ENCODE peak calls at places on chromosome 2, in nine cellular contexts. U is CD8-positive, alpha-beta memory T cell; R is NCI-H524; D is BE2C; T is activated CD4-positive, alpha-beta T cell treated with anti-CD3 and anti-CD28 coated beads for 1 hour; E is osteoblast; J is fibroblast of lung; P is sciatic nerve; N is sigmoid colon. M is an unnamed sample.

GRCh38 chr2:182377467-182377866 is 49.4 kb downstream of the PDE1A start:
- DNase-seq in J (peak), R (no peak), T (no peak), P (no peak), U (no peak), N (no peak), D (no peak), E (no peak), M (no peak)

GRCh38 chr2:188303363-188304031 is 11.8 kb downstream of the GULP1 start:
- DNase-seq in T (no peak), J (peak), D (no peak), R (no peak), E (peak), U (no peak), P (no peak), N (no peak), M (peak)

GRCh38 chr2:191486584-191487320 is 191.2 kb upstream of the NABP1 start:
- DNase-seq in T (no peak), R (no peak), E (peak), U (no peak), P (no peak), N (no peak), D (peak), J (peak), M (peak)

GRCh38 chr2:17303054-17303453 is 215.2 kb downstream of the RAD51AP2 start:
- DNase-seq in D (no peak), J (peak), P (no peak), T (no peak), R (no peak), E (peak), N (no peak), U (no peak), M (peak)

GRCh38 chr2:8592736-8593135 is 89.1 kb upstream of the ID2 start:
- DNase-seq in E (no peak), N (no peak), J (no peak), P (no peak), U (no peak), D (no peak), T (no peak), R (no peak), M (no peak)

GRCh38 chr2:145740302-145740701 is 1220.4 kb upstream of the ZEB2 start:
- DNase-seq in E (no peak), D (no peak), N (no peak), P (no peak), T (no peak), J (no peak), R (no peak), U (no peak), M (no peak)

GRCh38 chr2:70367722-70368323 is 66.0 kb upstream of the FAM136A start:
- DNase-seq in T (no peak), D (no peak), N (no peak), P (no peak), U (no peak), J (peak), R (no peak), E (no peak), M (peak)

GRCh38 chr2:75199428-75200011 is at the start of gene TACR1:
- DNase-seq in P (peak), R (peak), J (peak), E (peak), T (peak), N (peak), D (peak), U (peak), M (peak)

GRCh38 chr2:223936862-223937326 is 8.2 kb downstream of the WDFY1 start:
- DNase-seq in T (no peak), D (no peak), J (no peak), E (no peak), R (no peak), U (no peak), N (no peak), P (no peak), M (no peak)

GRCh38 chr2:45826889-45827635 is 175.6 kb downstream of the PRKCE start:
- DNase-seq in J (peak), N (peak), U (no peak), R (no peak), T (no peak), D (peak), E (no peak), P (no peak), M (peak)

GRCh38 chr2:187658952-187659525 is 104.8 kb upstream of the TFPI start:
- DNase-seq in R (peak), U (no peak), J (peak), T (no peak), N (no peak), D (no peak), E (no peak), P (no peak), M (peak)

GRCh38 chr2:84631047-84631446 is 114.7 kb downstream of the DNAH6 start:
- DNase-seq in E (peak), T (no peak), D (no peak), U (no peak), P (no peak), N (no peak), R (peak), J (peak), M (peak)

GRCh38 chr2:197952540-197953202 is 148.3 kb downstream of the PLCL1 start:
- DNase-seq in U (no peak), J (no peak), E (no peak), N (no peak), P (no peak), T (no peak), D (no peak), R (no peak), M (no peak)

GRCh38 chr2:119106301-119106897 is 52.2 kb downstream of the C1QL2 start:
- DNase-seq in T (no peak), E (no peak), D (no peak), P (no peak), R (no peak), N (peak), U (no peak), J (peak), M (peak)

GRCh38 chr2:223641062-223641461 is 38.9 kb upstream of the SCG2 start:
- DNase-seq in U (no peak), T (no peak), J (peak), D (peak), N (no peak), E (no peak), R (no peak), P (no peak), M (no peak)

GRCh38 chr2:231640646-231641111 is 48.0 kb downstream of the TEX44 start:
- DNase-seq in N (peak), R (no peak), J (no peak), U (no peak), E (peak), T (no peak), P (no peak), D (no peak), M (peak)

GRCh38 chr2:25342372-25343186 is 854 bp upstream of the DNMT3A start:
- DNase-seq in J (peak), U (peak), E (peak), P (peak), N (peak), T (peak), D (peak), R (peak), M (peak)

GRCh38 chr2:12506846-12507245 is 209.9 kb upstream of the TRIB2 start:
- DNase-seq in E (no peak), J (no peak), R (no peak), U (no peak), D (no peak), N (no peak), T (no peak), P (no peak), M (no peak)

GRCh38 chr2:30798536-30798991 is 8.7 kb downstream of the CAPN13 start:
- DNase-seq in D (no peak), U (no peak), T (no peak), N (no peak), E (no peak), P (no peak), R (no peak), J (no peak), M (peak)

GRCh38 chr2:119644186-119644585 is 34.8 kb upstream of the TMEM177 start:
- DNase-seq in T (no peak), D (no peak), J (peak), R (no peak), P (no peak), E (no peak), N (no peak), U (no peak), M (peak)

GRCh38 chr2:159077869-159078268 is 109.4 kb downstream of the TANC1 start:
- DNase-seq in T (no peak), R (no peak), N (no peak), P (no peak), E (no peak), U (no peak), J (no peak), D (no peak), M (no peak)

GRCh38 chr2:169232551-169233154 is 129.7 kb downstream of the LRP2 start:
- DNase-seq in D (no peak), P (no peak), J (no peak), N (no peak), T (no peak), R (peak), U (no peak), E (no peak), M (no peak)

M was measured in astrocyte of the hippocampus.